ENCODE peak calls at places on chromosomes 4 and X, in six cellular contexts. P is H1, U is pancreas, F is sigmoid colon, X is breast epithelium, M is A673. N is an unnamed sample.

GRCh38 chr4:137263206-137263605 is 269.1 kb downstream of the PCDH18 start:
- DNase-seq in P (no peak), U (no peak), F (no peak), X (no peak), M (no peak), N (no peak)

GRCh38 chrX:125651426-125651825 is 331.8 kb downstream of the TEX13C start:
- DNase-seq in P (no peak), U (no peak), F (no peak), X (no peak), M (no peak), N (no peak)

GRCh38 chr4:48778431-48779094 is 1.5 kb downstream of the FRYL start:
- DNase-seq in P (no peak), U (no peak), F (no peak), X (no peak), M (peak; percentile 19), N (no peak)

GRCh38 chrX:124239324-124239723 is 93.1 kb upstream of the TEX13D start:
- DNase-seq in P (no peak), U (no peak), F (no peak), X (no peak), M (no peak), N (no peak)

GRCh38 chrX:48474581-48474980 is 1.4 kb upstream of the FTSJ1 start:
- DNase-seq in P (no peak), U (no peak), F (no peak), X (no peak), M (no peak), N (no peak)

GRCh38 chrX:119479845-119480244 is 11.6 kb downstream of the SLC25A5 start:
- DNase-seq in P (no peak), U (no peak), F (peak; percentile 20), X (no peak), M (no peak), N (no peak)

GRCh38 chr4:41933997-41934812 is 1.0 kb upstream of the TMEM33 start:
- DNase-seq in P (no peak), U (no peak), F (no peak), X (no peak), M (peak; percentile 37), N (no peak)

GRCh38 chr4:186746581-186746980 is 22.9 kb upstream of the FAT1 start:
- DNase-seq in P (no peak), U (no peak), F (no peak), X (no peak), M (no peak), N (no peak)

GRCh38 chrX:14718403-14718802 is 154.5 kb downstream of the FANCB start:
- DNase-seq in P (no peak), U (no peak), F (no peak), X (no peak), M (no peak), N (no peak)

GRCh38 chr4:7055111-7055989 is 12.2 kb downstream of the TADA2B start:
- DNase-seq in P (no peak), U (no peak), F (peak; percentile 35), X (no peak), M (no peak), N (no peak)

GRCh38 chrX:40511258-40511657 is 69.5 kb upstream of the ATP6AP2 start:
- DNase-seq in P (no peak), U (no peak), F (no peak), X (no peak), M (no peak), N (no peak)

GRCh38 chr4:109434007-109434792 is 585 bp downstream of the SEC24B start:
- DNase-seq in P (peak; percentile 56), U (peak; percentile 75), F (peak; percentile 71), X (no peak), M (peak; percentile 21), N (peak; percentile 30)

GRCh38 chrX:4787971-4788370 is 1074.5 kb upstream of the PRKX start:
- DNase-seq in P (no peak), U (no peak), F (no peak), X (no peak), M (no peak), N (no peak)

GRCh38 chr4:43453058-43453457 is 560.5 kb downstream of the GRXCR1 start:
- DNase-seq in P (no peak), U (no peak), F (no peak), X (no peak), M (no peak), N (no peak)

GRCh38 chr4:12881945-12882589 is 602.1 kb downstream of the RAB28 start:
- DNase-seq in P (no peak), U (no peak), F (no peak), X (no peak), M (no peak), N (no peak)

GRCh38 chr4:2934077-2934812 is 29.0 kb downstream of the NOP14 start:
- DNase-seq in P (no peak), U (peak; percentile 78), F (peak; percentile 91), X (peak; percentile 51), M (peak; percentile 36), N (peak; percentile 45)

GRCh38 chrX:110732274-110732673 is 63.3 kb downstream of the CHRDL1 start:
- DNase-seq in P (no peak), U (no peak), F (no peak), X (no peak), M (no peak), N (no peak)

GRCh38 chrX:134246282-134246681 is 9.3 kb downstream of the CCDC160 start:
- DNase-seq in P (no peak), U (no peak), F (no peak), X (no peak), M (no peak), N (no peak)

GRCh38 chrX:127058220-127058619 is 238.7 kb downstream of the PRR32 start:
- DNase-seq in P (no peak), U (no peak), F (no peak), X (no peak), M (no peak), N (no peak)

GRCh38 chrX:66233206-66233605 is 69.2 kb downstream of the HEPH start:
- DNase-seq in P (no peak), U (no peak), F (no peak), X (no peak), M (no peak), N (no peak)

GRCh38 chr4:128354205-128354821 is 66.7 kb upstream of the PGRMC2 start:
- DNase-seq in P (no peak), U (no peak), F (no peak), X (no peak), M (peak; percentile 47), N (no peak)

GRCh38 chr4:102620697-102621497 is 119.7 kb downstream of the NFKB1 start:
- DNase-seq in P (no peak), U (no peak), F (no peak), X (peak; percentile 34), M (peak; percentile 78), N (peak; percentile 34)

GRCh38 chr4:171814545-171814944 is 1.3 kb downstream of the GALNTL6 start:
- DNase-seq in P (no peak), U (no peak), F (no peak), X (no peak), M (no peak), N (no peak)

GRCh38 chr4:171812377-171813194 is 618 bp upstream of the GALNTL6 start:
- DNase-seq in P (no peak), U (peak; percentile 65), F (peak; percentile 56), X (no peak), M (peak; percentile 3), N (peak; percentile 34)

GRCh38 chr4:171809854-171810253 is 3.4 kb upstream of the GALNTL6 start:
- DNase-seq in P (no peak), U (no peak), F (no peak), X (no peak), M (no peak), N (no peak)

GRCh38 chr4:171817026-171817425 is 3.8 kb downstream of the GALNTL6 start:
- DNase-seq in P (no peak), U (no peak), F (no peak), X (no peak), M (no peak), N (no peak)

DNA sequence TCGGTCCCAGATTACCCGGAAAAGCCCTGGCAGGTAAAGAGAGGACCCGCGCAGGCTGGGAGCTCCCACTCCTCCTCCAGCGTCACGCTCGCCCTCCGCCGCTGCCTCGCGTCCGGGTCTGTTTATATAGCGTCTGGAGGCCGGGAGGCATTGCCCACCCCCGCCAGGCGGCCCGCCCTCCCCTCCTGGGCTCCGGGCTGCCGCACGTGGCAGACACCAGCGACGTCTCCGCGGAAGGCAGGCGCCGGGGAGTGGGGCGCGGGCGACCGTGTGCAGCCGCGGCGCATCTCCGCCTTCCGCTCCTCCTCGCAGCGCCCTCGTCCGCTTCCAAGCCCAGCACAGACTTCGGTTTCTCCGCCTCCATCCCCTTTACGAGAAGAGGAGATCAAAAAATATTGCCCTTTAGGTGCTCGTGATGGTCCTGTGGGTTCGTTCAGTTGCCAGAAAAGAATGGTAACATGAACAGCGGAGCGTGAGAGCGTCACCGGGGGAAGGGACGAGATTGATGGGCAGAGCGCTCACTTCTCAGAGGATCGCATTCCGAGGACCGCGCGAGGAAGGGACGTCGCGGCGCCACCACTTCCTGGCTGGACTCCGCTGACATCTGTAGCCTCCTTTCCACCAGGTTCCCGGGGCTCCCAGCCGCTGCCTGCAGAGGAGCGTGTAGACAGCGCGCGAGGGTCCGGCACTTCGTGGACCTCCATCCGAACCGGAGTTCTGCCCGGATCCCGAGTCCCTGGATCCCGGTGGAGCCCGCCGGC is at the start of gene GALNTL6:
- DNase-seq in P (peak; percentile 69), U (peak; percentile 58), F (peak; percentile 48), X (no peak), M (peak; percentile 22), N (peak; percentile 62)
- H3K4me3 ChIP-seq in P (peak within 1 kb of the TSS; percentile 66), U (peak within 1 kb of the TSS; percentile 7), F (peak within 1 kb of the TSS; percentile 46), X (peak within 1 kb of the TSS; percentile 66), M (peak within 1 kb of the TSS; percentile 42), N (peak within 1 kb of the TSS; percentile 48)

DNA sequence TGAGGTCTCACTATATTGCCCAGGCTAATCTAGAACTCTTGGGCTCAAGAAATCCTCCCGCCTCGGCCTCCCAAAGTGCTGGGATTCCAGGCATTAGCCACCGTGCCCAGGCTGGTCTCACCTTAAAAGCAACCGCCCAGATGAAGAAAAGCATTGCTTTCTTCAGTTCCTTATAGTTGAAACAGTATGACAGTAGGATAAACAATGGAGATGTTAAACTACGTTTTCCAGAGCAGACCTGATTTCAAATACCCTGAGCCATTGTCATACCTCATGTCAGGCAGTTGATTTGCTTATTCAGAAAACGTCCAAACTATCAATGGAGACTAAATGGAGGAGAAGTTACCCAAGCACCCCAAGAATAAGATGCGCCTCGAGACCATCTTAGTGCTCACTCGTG is 26.3 kb upstream of the TMEM131L start:
- DNase-seq in P (no peak), U (no peak), F (no peak), X (no peak), M (no peak), N (no peak)
- H3K4me3 ChIP-seq in P (no peak overlapping the region), U (no peak overlapping the region), F (no peak overlapping the region), X (no peak overlapping the region), M (no peak overlapping the region), N (no peak overlapping the region)

GRCh38 chr4:15757084-15757483 is 21.0 kb upstream of the CD38 start:
- DNase-seq in P (no peak), U (no peak), F (no peak), X (no peak), M (no peak), N (no peak)
- H3K4me3 ChIP-seq in P (no peak overlapping the region), U (no peak overlapping the region), F (no peak overlapping the region), X (no peak overlapping the region), M (no peak overlapping the region), N (no peak overlapping the region)

GRCh38 chrX:155330992-155331391 is 3.4 kb downstream of the CLIC2 start:
- DNase-seq in P (no peak), U (no peak), F (no peak), X (no peak), M (no peak), N (no peak)

GRCh38 chrX:155329293-155329692 is 5.1 kb downstream of the CLIC2 start:
- DNase-seq in P (no peak), U (no peak), F (no peak), X (no peak), M (no peak), N (no peak)

GRCh38 chrX:155334486-155335316 is at the start of gene CLIC2:
- DNase-seq in P (no peak), U (peak; percentile 8), F (no peak), X (no peak), M (peak; percentile 63), N (no peak)

GRCh38 chrX:155333701-155334100 is 713 bp downstream of the CLIC2 start:
- DNase-seq in P (no peak), U (no peak), F (no peak), X (no peak), M (no peak), N (no peak)
- H3K4me3 ChIP-seq in P (no peak overlapping the region), U (no peak overlapping the region), F (peak overlapping the region; percentile 36), X (peak overlapping the region; percentile 60), M (no peak overlapping the region), N (peak overlapping the region; percentile 9)